ENCODE peak calls at places on chromosomes 7 and 10, in seven cellular contexts. One of them, this sample, is unnamed.

GRCh38 chr7:139966906-139967305 is 95.8 kb downstream of the PARP12 start:
- DNase-seq in mesendoderm: no peak
- DNase-seq in mesenchymal stem cell: no peak
- DNase-seq in H9: no peak
- DNase-seq in trophoblast cell: no peak
- DNase-seq in IMR-90: no peak
- DNase-seq in H1: no peak
- DNase-seq in this sample: no peak

GRCh38 chr7:135501402-135501801 is 8.5 kb downstream of the CNOT4 start:
- DNase-seq in mesendoderm: no peak
- DNase-seq in mesenchymal stem cell: peak
- DNase-seq in H9: no peak
- DNase-seq in trophoblast cell: no peak
- DNase-seq in IMR-90: peak
- DNase-seq in H1: no peak
- DNase-seq in this sample: no peak

GRCh38 chr10:51162002-51162401 is 87.7 kb downstream of the PRKG1 start:
- DNase-seq in mesendoderm: peak
- DNase-seq in mesenchymal stem cell: peak
- DNase-seq in H9: peak
- DNase-seq in trophoblast cell: no peak
- DNase-seq in IMR-90: no peak
- DNase-seq in H1: no peak
- DNase-seq in this sample: peak

GRCh38 chr7:132636581-132636980 is 60.3 kb upstream of the PLXNA4 start:
- DNase-seq in mesendoderm: peak
- DNase-seq in mesenchymal stem cell: no peak
- DNase-seq in H9: no peak
- DNase-seq in trophoblast cell: no peak
- DNase-seq in IMR-90: no peak
- DNase-seq in H1: no peak
- DNase-seq in this sample: no peak

GRCh38 chr7:16661924-16662323 is 15.9 kb downstream of the BZW2 start:
- DNase-seq in mesendoderm: no peak
- DNase-seq in mesenchymal stem cell: peak
- DNase-seq in H9: no peak
- DNase-seq in trophoblast cell: no peak
- DNase-seq in IMR-90: no peak
- DNase-seq in H1: no peak
- DNase-seq in this sample: no peak

GRCh38 chr10:130986828-130987227 is 324.7 kb downstream of the TCERG1L start:
- DNase-seq in mesendoderm: no peak
- DNase-seq in mesenchymal stem cell: no peak
- DNase-seq in H9: no peak
- DNase-seq in trophoblast cell: no peak
- DNase-seq in IMR-90: no peak
- DNase-seq in H1: no peak
- DNase-seq in this sample: no peak

GRCh38 chr7:127782075-127782474 is 130.1 kb downstream of the SND1 start:
- DNase-seq in mesendoderm: peak
- DNase-seq in mesenchymal stem cell: no peak
- DNase-seq in H9: no peak
- DNase-seq in trophoblast cell: no peak
- DNase-seq in IMR-90: no peak
- DNase-seq in H1: no peak
- DNase-seq in this sample: no peak

GRCh38 chr10:121608669-121609190 is 10.5 kb upstream of the FGFR2 start:
- DNase-seq in mesendoderm: peak
- DNase-seq in mesenchymal stem cell: no peak
- DNase-seq in H9: peak
- DNase-seq in trophoblast cell: no peak
- DNase-seq in IMR-90: no peak
- DNase-seq in H1: peak
- DNase-seq in this sample: no peak

GRCh38 chr7:158546214-158546613 is 41.4 kb downstream of the PTPRN2 start:
- DNase-seq in mesendoderm: no peak
- DNase-seq in mesenchymal stem cell: no peak
- DNase-seq in H9: no peak
- DNase-seq in trophoblast cell: no peak
- DNase-seq in IMR-90: no peak
- DNase-seq in H1: no peak
- DNase-seq in this sample: no peak

GRCh38 chr10:121296856-121297255 is 301.4 kb downstream of the FGFR2 start:
- DNase-seq in mesendoderm: no peak
- DNase-seq in mesenchymal stem cell: no peak
- DNase-seq in H9: no peak
- DNase-seq in trophoblast cell: no peak
- DNase-seq in IMR-90: no peak
- DNase-seq in H1: no peak
- DNase-seq in this sample: no peak

GRCh38 chr10:4241724-4242345 is 456.8 kb upstream of the KLF6 start:
- DNase-seq in mesendoderm: peak
- DNase-seq in mesenchymal stem cell: peak
- DNase-seq in H9: no peak
- DNase-seq in trophoblast cell: peak
- DNase-seq in IMR-90: peak
- DNase-seq in H1: no peak
- DNase-seq in this sample: peak

GRCh38 chr7:157932498-157933218 is 595.9 kb downstream of the DNAJB6 start:
- DNase-seq in mesendoderm: peak
- DNase-seq in mesenchymal stem cell: peak
- DNase-seq in H9: no peak
- DNase-seq in trophoblast cell: peak
- DNase-seq in IMR-90: no peak
- DNase-seq in H1: no peak
- DNase-seq in this sample: no peak

GRCh38 chr10:16891375-16892313 is 74.4 kb upstream of the RSU1 start:
- DNase-seq in mesendoderm: peak
- DNase-seq in mesenchymal stem cell: peak
- DNase-seq in H9: peak
- DNase-seq in trophoblast cell: no peak
- DNase-seq in IMR-90: peak
- DNase-seq in H1: peak
- DNase-seq in this sample: peak

GRCh38 chr7:121473645-121474300 is 77.7 kb upstream of the FAM3C start:
- DNase-seq in mesendoderm: peak
- DNase-seq in mesenchymal stem cell: peak
- DNase-seq in H9: no peak
- DNase-seq in trophoblast cell: peak
- DNase-seq in IMR-90: no peak
- DNase-seq in H1: no peak
- DNase-seq in this sample: no peak

GRCh38 chr7:134613623-134614347 is 32.9 kb upstream of the BPGM start:
- DNase-seq in mesendoderm: no peak
- DNase-seq in mesenchymal stem cell: peak
- DNase-seq in H9: no peak
- DNase-seq in trophoblast cell: no peak
- DNase-seq in IMR-90: peak
- DNase-seq in H1: no peak
- DNase-seq in this sample: no peak

GRCh38 chr10:14478201-14478600 is 147.5 kb upstream of the FRMD4A start:
- DNase-seq in mesendoderm: no peak
- DNase-seq in mesenchymal stem cell: no peak
- DNase-seq in H9: no peak
- DNase-seq in trophoblast cell: no peak
- DNase-seq in IMR-90: no peak
- DNase-seq in H1: no peak
- DNase-seq in this sample: no peak

GRCh38 chr7:2309889-2310331 is 4.3 kb downstream of the SNX8 start:
- DNase-seq in mesendoderm: peak
- DNase-seq in mesenchymal stem cell: peak
- DNase-seq in H9: peak
- DNase-seq in trophoblast cell: peak
- DNase-seq in IMR-90: peak
- DNase-seq in H1: peak
- DNase-seq in this sample: peak

GRCh38 chr10:129870926-129871660 is 93.0 kb downstream of the EBF3 start:
- DNase-seq in mesendoderm: peak
- DNase-seq in mesenchymal stem cell: no peak
- DNase-seq in H9: no peak
- DNase-seq in trophoblast cell: no peak
- DNase-seq in IMR-90: peak
- DNase-seq in H1: no peak
- DNase-seq in this sample: no peak

GRCh38 chr10:95133997-95134396 is 60.0 kb upstream of the ACSM6 start:
- DNase-seq in mesendoderm: no peak
- DNase-seq in mesenchymal stem cell: no peak
- DNase-seq in H9: no peak
- DNase-seq in trophoblast cell: no peak
- DNase-seq in IMR-90: no peak
- DNase-seq in H1: no peak
- DNase-seq in this sample: no peak

GRCh38 chr7:69204936-69205335 is 393.3 kb upstream of the AUTS2 start:
- DNase-seq in mesendoderm: peak
- DNase-seq in mesenchymal stem cell: no peak
- DNase-seq in H9: no peak
- DNase-seq in trophoblast cell: no peak
- DNase-seq in IMR-90: no peak
- DNase-seq in H1: no peak
- DNase-seq in this sample: no peak

GRCh38 chr10:109914966-109915365 is 8.3 kb downstream of the XPNPEP1 start:
- DNase-seq in mesendoderm: no peak
- DNase-seq in mesenchymal stem cell: peak
- DNase-seq in H9: peak
- DNase-seq in trophoblast cell: no peak
- DNase-seq in IMR-90: peak
- DNase-seq in H1: no peak
- DNase-seq in this sample: no peak

GRCh38 chr7:44995555-44996493 is 4.2 kb upstream of the CCM2 start:
- DNase-seq in mesendoderm: no peak
- DNase-seq in mesenchymal stem cell: no peak
- DNase-seq in H9: no peak
- DNase-seq in trophoblast cell: no peak
- DNase-seq in IMR-90: no peak
- DNase-seq in H1: no peak
- DNase-seq in this sample: no peak

GRCh38 chr7:81776972-81777371 is 7.1 kb upstream of the HGF start:
- DNase-seq in mesendoderm: peak
- DNase-seq in mesenchymal stem cell: no peak
- DNase-seq in H9: no peak
- DNase-seq in trophoblast cell: no peak
- DNase-seq in IMR-90: no peak
- DNase-seq in H1: no peak
- DNase-seq in this sample: no peak

GRCh38 chr7:139860090-139860773 is 31.2 kb downstream of the TBXAS1 start:
- DNase-seq in mesendoderm: no peak
- DNase-seq in mesenchymal stem cell: no peak
- DNase-seq in H9: no peak
- DNase-seq in trophoblast cell: no peak
- DNase-seq in IMR-90: no peak
- DNase-seq in H1: peak
- DNase-seq in this sample: no peak

GRCh38 chr10:77164616-77165311 is 472.8 kb downstream of the KCNMA1 start:
- DNase-seq in mesendoderm: no peak
- DNase-seq in mesenchymal stem cell: peak
- DNase-seq in H9: no peak
- DNase-seq in trophoblast cell: no peak
- DNase-seq in IMR-90: peak
- DNase-seq in H1: no peak
- DNase-seq in this sample: no peak

GRCh38 chr7:21468969-21469368 is 41.1 kb downstream of the SP4 start:
- DNase-seq in mesendoderm: no peak
- DNase-seq in mesenchymal stem cell: no peak
- DNase-seq in H9: no peak
- DNase-seq in trophoblast cell: no peak
- DNase-seq in IMR-90: no peak
- DNase-seq in H1: no peak
- DNase-seq in this sample: no peak
- H4K8ac ChIP-seq in mesendoderm: no peak
- H4K8ac ChIP-seq in mesenchymal stem cell: no peak
- H4K8ac ChIP-seq in H9: no peak
- H4K8ac ChIP-seq in trophoblast cell: no peak
- H4K8ac ChIP-seq in IMR-90: no peak
- H4K8ac ChIP-seq in H1: no peak
- H4K8ac ChIP-seq in this sample: no peak

GRCh38 chr10:65204999-65205398 is 1683.8 kb downstream of the REEP3 start:
- DNase-seq in mesendoderm: no peak
- DNase-seq in mesenchymal stem cell: no peak
- DNase-seq in H9: no peak
- DNase-seq in trophoblast cell: no peak
- DNase-seq in IMR-90: no peak
- DNase-seq in H1: no peak
- DNase-seq in this sample: no peak
- H4K8ac ChIP-seq in mesendoderm: no peak
- H4K8ac ChIP-seq in mesenchymal stem cell: no peak
- H4K8ac ChIP-seq in H9: no peak
- H4K8ac ChIP-seq in trophoblast cell: no peak
- H4K8ac ChIP-seq in IMR-90: no peak
- H4K8ac ChIP-seq in H1: no peak
- H4K8ac ChIP-seq in this sample: no peak

DNA sequence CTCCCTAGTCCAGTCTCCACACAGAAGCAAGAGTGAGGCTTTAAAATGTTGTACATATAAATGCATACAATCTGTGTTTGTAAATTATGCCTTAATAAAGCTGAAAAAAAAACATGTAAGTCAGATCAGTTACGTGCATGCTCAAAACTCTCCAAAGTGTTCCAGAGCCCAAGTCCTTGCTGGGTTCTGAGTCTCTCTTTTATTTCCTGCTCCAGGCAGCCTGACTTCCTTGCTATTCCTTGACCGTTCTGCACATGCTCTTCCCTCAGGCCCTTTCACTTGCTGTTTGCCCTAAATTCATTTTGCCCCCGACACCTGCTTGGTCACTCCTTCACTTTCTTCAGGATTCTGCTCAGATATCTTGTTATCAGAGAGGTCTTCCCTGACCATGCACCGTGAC is 770.1 kb downstream of the PHTF2 start:
- DNase-seq in mesendoderm: no peak
- DNase-seq in mesenchymal stem cell: no peak
- DNase-seq in H9: no peak
- DNase-seq in trophoblast cell: no peak
- DNase-seq in IMR-90: no peak
- DNase-seq in H1: no peak
- DNase-seq in this sample: no peak
- H4K8ac ChIP-seq in mesendoderm: no peak
- H4K8ac ChIP-seq in mesenchymal stem cell: no peak
- H4K8ac ChIP-seq in H9: no peak
- H4K8ac ChIP-seq in trophoblast cell: no peak
- H4K8ac ChIP-seq in IMR-90: no peak
- H4K8ac ChIP-seq in H1: no peak
- H4K8ac ChIP-seq in this sample: no peak

DNA sequence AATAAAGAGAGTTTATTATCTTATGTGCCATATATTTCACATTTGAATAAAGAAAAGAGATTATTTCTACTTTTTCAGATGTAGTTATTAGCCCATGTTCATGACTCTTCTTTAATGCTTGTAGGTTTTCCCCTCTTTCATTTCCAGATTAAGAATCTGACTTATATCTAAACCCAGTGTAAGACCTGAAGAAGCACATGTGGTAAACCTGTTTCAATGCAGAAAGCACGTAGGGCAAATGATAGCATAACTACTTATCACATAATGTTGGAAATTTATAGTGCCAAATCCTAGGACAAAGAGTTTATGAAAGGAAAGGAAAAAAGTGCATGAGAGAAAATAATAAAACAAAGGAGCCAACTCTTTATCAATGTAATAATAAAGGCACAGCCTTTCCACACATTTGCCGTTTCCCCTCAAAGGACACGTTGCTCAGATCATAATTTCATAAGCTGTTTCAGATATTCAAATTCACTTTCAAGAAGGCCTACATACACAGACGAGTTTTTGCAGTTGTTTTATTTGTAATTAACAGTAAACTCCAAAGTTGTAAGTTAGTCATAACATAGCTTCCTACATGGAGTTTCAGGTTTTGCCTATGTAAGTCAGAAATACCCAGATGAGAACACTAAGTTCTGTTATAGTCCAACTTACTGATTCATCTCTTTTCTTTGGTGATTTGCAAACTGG is 88.8 kb upstream of the MDFIC start:
- DNase-seq in mesendoderm: no peak
- DNase-seq in mesenchymal stem cell: no peak
- DNase-seq in H9: no peak
- DNase-seq in trophoblast cell: no peak
- DNase-seq in IMR-90: no peak
- DNase-seq in H1: no peak
- DNase-seq in this sample: no peak
- H4K8ac ChIP-seq in mesendoderm: no peak
- H4K8ac ChIP-seq in mesenchymal stem cell: no peak
- H4K8ac ChIP-seq in H9: no peak
- H4K8ac ChIP-seq in trophoblast cell: no peak
- H4K8ac ChIP-seq in IMR-90: no peak
- H4K8ac ChIP-seq in H1: no peak
- H4K8ac ChIP-seq in this sample: no peak